ENCODE peak calls at places on chromosomes 2 and 18, in seven cellular contexts. B, W, K, U, R, O and H are unnamed samples.

GRCh38 chr2:38245114-38245641 is 131.9 kb downstream of the ATL2 start:
- DNase-seq in B (no peak), W (no peak), K (no peak), U (no peak), R (no peak), O (no peak), H (no peak)

GRCh38 chr2:118473241-118473640 is 374.2 kb downstream of the EN1 start:
- DNase-seq in B (no peak), W (peak), K (no peak), U (no peak), R (no peak), O (no peak), H (no peak)

GRCh38 chr2:60552096-60552850 is 1.2 kb downstream of the BCL11A start:
- DNase-seq in B (no peak), W (peak), K (no peak), U (peak), R (no peak), O (no peak), H (peak)

GRCh38 chr2:215071676-215072075 is 66.8 kb downstream of the ABCA12 start:
- DNase-seq in B (no peak), W (no peak), K (no peak), U (no peak), R (no peak), O (no peak), H (no peak)

GRCh38 chr2:149136111-149136510 is 97.6 kb downstream of the LYPD6B start:
- DNase-seq in B (no peak), W (peak), K (no peak), U (no peak), R (no peak), O (no peak), H (no peak)

GRCh38 chr18:62131305-62131909 is 55.4 kb downstream of the PIGN start:
- DNase-seq in B (no peak), W (peak), K (peak), U (peak), R (peak), O (peak), H (peak)

GRCh38 chr2:191169456-191170300 is 18.9 kb upstream of the STAT4 start:
- DNase-seq in B (no peak), W (no peak), K (no peak), U (no peak), R (no peak), O (no peak), H (no peak)

GRCh38 chr2:8692783-8693768 is 11.2 kb downstream of the ID2 start:
- DNase-seq in B (no peak), W (no peak), K (peak), U (peak), R (peak), O (no peak), H (peak)

GRCh38 chr18:46712406-46712805 is 44.4 kb downstream of the ST8SIA5 start:
- DNase-seq in B (no peak), W (peak), K (no peak), U (no peak), R (no peak), O (no peak), H (peak)

GRCh38 chr2:168730391-168730790 is 72.0 kb upstream of the NOSTRIN start:
- DNase-seq in B (no peak), W (no peak), K (no peak), U (no peak), R (no peak), O (no peak), H (no peak)

GRCh38 chr2:144996225-144996795 is 476.4 kb upstream of the ZEB2 start:
- DNase-seq in B (no peak), W (peak), K (no peak), U (no peak), R (no peak), O (no peak), H (no peak)

GRCh38 chr18:40473221-40473620 is 1481.8 kb upstream of the PIK3C3 start:
- DNase-seq in B (no peak), W (no peak), K (no peak), U (no peak), R (no peak), O (no peak), H (peak)

GRCh38 chr2:196535742-196536141 is 103.8 kb upstream of the CCDC150 start:
- DNase-seq in B (no peak), W (no peak), K (no peak), U (no peak), R (no peak), O (no peak), H (no peak)

GRCh38 chr18:3323900-3324299 is 62.0 kb downstream of the MYL12B start:
- DNase-seq in B (no peak), W (no peak), K (no peak), U (no peak), R (no peak), O (no peak), H (no peak)

GRCh38 chr2:11352781-11353537 is 8.5 kb upstream of the ROCK2 start:
- DNase-seq in B (no peak), W (no peak), K (no peak), U (no peak), R (no peak), O (no peak), H (no peak)

GRCh38 chr2:50448556-50448955 is 583.4 kb downstream of the NRXN1 start:
- DNase-seq in B (no peak), W (no peak), K (no peak), U (no peak), R (no peak), O (no peak), H (peak)

GRCh38 chr2:17163628-17164027 is 354.6 kb downstream of the RAD51AP2 start:
- DNase-seq in B (no peak), W (no peak), K (no peak), U (no peak), R (no peak), O (no peak), H (no peak)

GRCh38 chr18:5197032-5197434 is at the start of gene AKAIN1:
- DNase-seq in B (peak), W (peak), K (peak), U (peak), R (peak), O (no peak), H (peak)

GRCh38 chr2:54577035-54577434 is 120.9 kb downstream of the SPTBN1 start:
- DNase-seq in B (no peak), W (no peak), K (no peak), U (peak), R (no peak), O (no peak), H (no peak)

GRCh38 chr2:95158441-95158840 is 1.2 kb downstream of the ZNF514 start:
- DNase-seq in B (no peak), W (no peak), K (no peak), U (no peak), R (peak), O (no peak), H (no peak)

GRCh38 chr2:12964904-12965539 is 248.3 kb downstream of the TRIB2 start:
- DNase-seq in B (no peak), W (no peak), K (no peak), U (no peak), R (no peak), O (no peak), H (no peak)

GRCh38 chr2:216214768-216215167 is 105.6 kb downstream of the XRCC5 start:
- DNase-seq in B (no peak), W (no peak), K (no peak), U (no peak), R (no peak), O (no peak), H (no peak)

GRCh38 chr2:106038598-106039375 is 155.3 kb downstream of the UXS1 start:
- DNase-seq in B (no peak), W (no peak), K (no peak), U (no peak), R (no peak), O (peak), H (no peak)

GRCh38 chr18:57908092-57908491 is 105.0 kb upstream of the ATP8B1 start:
- DNase-seq in B (no peak), W (no peak), K (no peak), U (no peak), R (no peak), O (no peak), H (no peak)

GRCh38 chr2:170823800-170824153 is 7.1 kb downstream of the GAD1 start:
- DNase-seq in B (no peak), W (no peak), K (no peak), U (no peak), R (no peak), O (no peak), H (no peak)

GRCh38 chr2:239429473-239430350 is 28.9 kb upstream of the HDAC4 start:
- DNase-seq in B (no peak), W (no peak), K (no peak), U (no peak), R (no peak), O (no peak), H (no peak)

GRCh38 chr2:210502997-210503621 is 26.6 kb upstream of the LANCL1 start:
- DNase-seq in B (no peak), W (peak), K (peak), U (peak), R (peak), O (no peak), H (peak)

GRCh38 chr2:70583091-70583490 is 29.5 kb upstream of the TGFA start:
- DNase-seq in B (no peak), W (no peak), K (no peak), U (no peak), R (no peak), O (no peak), H (no peak)

GRCh38 chr18:11872479-11873136 is 21.4 kb downstream of the CHMP1B start:
- DNase-seq in B (no peak), W (peak), K (no peak), U (peak), R (no peak), O (no peak), H (no peak)

GRCh38 chr2:232028631-232029030 is 67.1 kb downstream of the DIS3L2 start:
- DNase-seq in B (no peak), W (peak), K (no peak), U (no peak), R (no peak), O (no peak), H (no peak)